ENCODE peak calls at places on chromosomes 13 and 19, in seven cellular contexts. One of them, this sample, is unnamed.

GRCh38 chr13:110244096-110244830 is 62.7 kb downstream of the COL4A1 start:
- DNase-seq in mucosa of gallbladder: no peak
- DNase-seq in choroid plexus epithelial cell: no peak
- DNase-seq in T-helper 9 cell: no peak
- DNase-seq in stimulated activated CD8-positive, alpha-beta memory T cell treated with anti-CD3 and anti-CD28 coated beads, Interleukin-4, amount 100 ng/mL, for 24 hours: no peak
- DNase-seq in AG09309: peak
- DNase-seq in nephron progenitor cell: no peak
- DNase-seq in this sample: no peak

GRCh38 chr13:73767191-73767741 is 366.9 kb downstream of the KLF12 start:
- DNase-seq in mucosa of gallbladder: no peak
- DNase-seq in choroid plexus epithelial cell: peak
- DNase-seq in T-helper 9 cell: no peak
- DNase-seq in stimulated activated CD8-positive, alpha-beta memory T cell treated with anti-CD3 and anti-CD28 coated beads, Interleukin-4, amount 100 ng/mL, for 24 hours: no peak
- DNase-seq in AG09309: no peak
- DNase-seq in nephron progenitor cell: no peak
- DNase-seq in this sample: peak

GRCh38 chr13:113014752-113015745 is 46.0 kb downstream of the MCF2L start:
- DNase-seq in mucosa of gallbladder: no peak
- DNase-seq in choroid plexus epithelial cell: no peak
- DNase-seq in T-helper 9 cell: no peak
- DNase-seq in stimulated activated CD8-positive, alpha-beta memory T cell treated with anti-CD3 and anti-CD28 coated beads, Interleukin-4, amount 100 ng/mL, for 24 hours: no peak
- DNase-seq in AG09309: no peak
- DNase-seq in nephron progenitor cell: no peak
- DNase-seq in this sample: no peak

GRCh38 chr13:100158569-100158968 is 69.7 kb downstream of the PCCA start:
- DNase-seq in mucosa of gallbladder: no peak
- DNase-seq in choroid plexus epithelial cell: no peak
- DNase-seq in T-helper 9 cell: no peak
- DNase-seq in stimulated activated CD8-positive, alpha-beta memory T cell treated with anti-CD3 and anti-CD28 coated beads, Interleukin-4, amount 100 ng/mL, for 24 hours: no peak
- DNase-seq in AG09309: no peak
- DNase-seq in nephron progenitor cell: no peak
- DNase-seq in this sample: no peak

GRCh38 chr13:46183018-46183940 is 1.3 kb upstream of the LCP1 start:
- DNase-seq in mucosa of gallbladder: no peak
- DNase-seq in choroid plexus epithelial cell: no peak
- DNase-seq in T-helper 9 cell: no peak
- DNase-seq in stimulated activated CD8-positive, alpha-beta memory T cell treated with anti-CD3 and anti-CD28 coated beads, Interleukin-4, amount 100 ng/mL, for 24 hours: no peak
- DNase-seq in AG09309: no peak
- DNase-seq in nephron progenitor cell: no peak
- DNase-seq in this sample: no peak

GRCh38 chr13:73937420-73937819 is 196.8 kb downstream of the KLF12 start:
- DNase-seq in mucosa of gallbladder: no peak
- DNase-seq in choroid plexus epithelial cell: no peak
- DNase-seq in T-helper 9 cell: no peak
- DNase-seq in stimulated activated CD8-positive, alpha-beta memory T cell treated with anti-CD3 and anti-CD28 coated beads, Interleukin-4, amount 100 ng/mL, for 24 hours: no peak
- DNase-seq in AG09309: no peak
- DNase-seq in nephron progenitor cell: no peak
- DNase-seq in this sample: no peak

GRCh38 chr19:57231686-57232085 is 863 bp downstream of the AURKC start:
- DNase-seq in mucosa of gallbladder: no peak
- DNase-seq in choroid plexus epithelial cell: no peak
- DNase-seq in T-helper 9 cell: no peak
- DNase-seq in stimulated activated CD8-positive, alpha-beta memory T cell treated with anti-CD3 and anti-CD28 coated beads, Interleukin-4, amount 100 ng/mL, for 24 hours: no peak
- DNase-seq in AG09309: no peak
- DNase-seq in nephron progenitor cell: no peak
- DNase-seq in this sample: no peak

GRCh38 chr19:30498707-30499106 is 126.5 kb downstream of the ZNF536 start:
- DNase-seq in mucosa of gallbladder: no peak
- DNase-seq in choroid plexus epithelial cell: no peak
- DNase-seq in T-helper 9 cell: no peak
- DNase-seq in stimulated activated CD8-positive, alpha-beta memory T cell treated with anti-CD3 and anti-CD28 coated beads, Interleukin-4, amount 100 ng/mL, for 24 hours: no peak
- DNase-seq in AG09309: no peak
- DNase-seq in nephron progenitor cell: peak
- DNase-seq in this sample: no peak

GRCh38 chr13:44573790-44574465 is 2.2 kb downstream of the TSC22D1 start:
- DNase-seq in mucosa of gallbladder: no peak
- DNase-seq in choroid plexus epithelial cell: peak
- DNase-seq in T-helper 9 cell: no peak
- DNase-seq in stimulated activated CD8-positive, alpha-beta memory T cell treated with anti-CD3 and anti-CD28 coated beads, Interleukin-4, amount 100 ng/mL, for 24 hours: no peak
- DNase-seq in AG09309: peak
- DNase-seq in nephron progenitor cell: peak
- DNase-seq in this sample: no peak

GRCh38 chr13:69292789-69293425 is 814.7 kb upstream of the ATXN8OS start:
- DNase-seq in mucosa of gallbladder: no peak
- DNase-seq in choroid plexus epithelial cell: no peak
- DNase-seq in T-helper 9 cell: no peak
- DNase-seq in stimulated activated CD8-positive, alpha-beta memory T cell treated with anti-CD3 and anti-CD28 coated beads, Interleukin-4, amount 100 ng/mL, for 24 hours: no peak
- DNase-seq in AG09309: no peak
- DNase-seq in nephron progenitor cell: no peak
- DNase-seq in this sample: no peak

GRCh38 chr13:23440821-23441608 is 7.5 kb upstream of the SACS start:
- DNase-seq in mucosa of gallbladder: no peak
- DNase-seq in choroid plexus epithelial cell: no peak
- DNase-seq in T-helper 9 cell: no peak
- DNase-seq in stimulated activated CD8-positive, alpha-beta memory T cell treated with anti-CD3 and anti-CD28 coated beads, Interleukin-4, amount 100 ng/mL, for 24 hours: no peak
- DNase-seq in AG09309: no peak
- DNase-seq in nephron progenitor cell: no peak
- DNase-seq in this sample: no peak

GRCh38 chr19:10551698-10552301 is 8.1 kb downstream of the ATG4D start:
- DNase-seq in mucosa of gallbladder: no peak
- DNase-seq in choroid plexus epithelial cell: peak
- DNase-seq in T-helper 9 cell: no peak
- DNase-seq in stimulated activated CD8-positive, alpha-beta memory T cell treated with anti-CD3 and anti-CD28 coated beads, Interleukin-4, amount 100 ng/mL, for 24 hours: no peak
- DNase-seq in AG09309: no peak
- DNase-seq in nephron progenitor cell: no peak
- DNase-seq in this sample: peak

GRCh38 chr13:105598551-105598950 is 936.9 kb downstream of the EFNB2 start:
- DNase-seq in mucosa of gallbladder: no peak
- DNase-seq in choroid plexus epithelial cell: peak
- DNase-seq in T-helper 9 cell: no peak
- DNase-seq in stimulated activated CD8-positive, alpha-beta memory T cell treated with anti-CD3 and anti-CD28 coated beads, Interleukin-4, amount 100 ng/mL, for 24 hours: no peak
- DNase-seq in AG09309: peak
- DNase-seq in nephron progenitor cell: no peak
- DNase-seq in this sample: no peak

GRCh38 chr13:49373699-49374098 is 70.2 kb downstream of the CAB39L start:
- DNase-seq in mucosa of gallbladder: no peak
- DNase-seq in choroid plexus epithelial cell: peak
- DNase-seq in T-helper 9 cell: no peak
- DNase-seq in stimulated activated CD8-positive, alpha-beta memory T cell treated with anti-CD3 and anti-CD28 coated beads, Interleukin-4, amount 100 ng/mL, for 24 hours: no peak
- DNase-seq in AG09309: no peak
- DNase-seq in nephron progenitor cell: no peak
- DNase-seq in this sample: no peak

GRCh38 chr19:7456964-7457541 is 31.8 kb downstream of the PEX11G start:
- DNase-seq in mucosa of gallbladder: no peak
- DNase-seq in choroid plexus epithelial cell: no peak
- DNase-seq in T-helper 9 cell: no peak
- DNase-seq in stimulated activated CD8-positive, alpha-beta memory T cell treated with anti-CD3 and anti-CD28 coated beads, Interleukin-4, amount 100 ng/mL, for 24 hours: no peak
- DNase-seq in AG09309: no peak
- DNase-seq in nephron progenitor cell: no peak
- DNase-seq in this sample: no peak

GRCh38 chr13:84616864-84617263 is 734.6 kb upstream of the SLITRK1 start:
- DNase-seq in mucosa of gallbladder: no peak
- DNase-seq in choroid plexus epithelial cell: no peak
- DNase-seq in T-helper 9 cell: no peak
- DNase-seq in stimulated activated CD8-positive, alpha-beta memory T cell treated with anti-CD3 and anti-CD28 coated beads, Interleukin-4, amount 100 ng/mL, for 24 hours: no peak
- DNase-seq in AG09309: no peak
- DNase-seq in nephron progenitor cell: no peak
- DNase-seq in this sample: no peak

GRCh38 chr13:100673831-100674362 is 698 bp downstream of the TMTC4 start:
- DNase-seq in mucosa of gallbladder: peak
- DNase-seq in choroid plexus epithelial cell: peak
- DNase-seq in T-helper 9 cell: peak
- DNase-seq in stimulated activated CD8-positive, alpha-beta memory T cell treated with anti-CD3 and anti-CD28 coated beads, Interleukin-4, amount 100 ng/mL, for 24 hours: peak
- DNase-seq in AG09309: peak
- DNase-seq in nephron progenitor cell: no peak
- DNase-seq in this sample: peak

GRCh38 chr13:35485451-35485850 is 9.0 kb upstream of the MAB21L1 start:
- DNase-seq in mucosa of gallbladder: no peak
- DNase-seq in choroid plexus epithelial cell: no peak
- DNase-seq in T-helper 9 cell: no peak
- DNase-seq in stimulated activated CD8-positive, alpha-beta memory T cell treated with anti-CD3 and anti-CD28 coated beads, Interleukin-4, amount 100 ng/mL, for 24 hours: no peak
- DNase-seq in AG09309: no peak
- DNase-seq in nephron progenitor cell: no peak
- DNase-seq in this sample: peak

GRCh38 chr13:102392810-102393209 is 9.0 kb downstream of the FGF14 start:
- DNase-seq in mucosa of gallbladder: no peak
- DNase-seq in choroid plexus epithelial cell: no peak
- DNase-seq in T-helper 9 cell: no peak
- DNase-seq in stimulated activated CD8-positive, alpha-beta memory T cell treated with anti-CD3 and anti-CD28 coated beads, Interleukin-4, amount 100 ng/mL, for 24 hours: no peak
- DNase-seq in AG09309: no peak
- DNase-seq in nephron progenitor cell: no peak
- DNase-seq in this sample: no peak

GRCh38 chr19:2064788-2065524 is 13.9 kb upstream of the MKNK2 start:
- DNase-seq in mucosa of gallbladder: no peak
- DNase-seq in choroid plexus epithelial cell: no peak
- DNase-seq in T-helper 9 cell: no peak
- DNase-seq in stimulated activated CD8-positive, alpha-beta memory T cell treated with anti-CD3 and anti-CD28 coated beads, Interleukin-4, amount 100 ng/mL, for 24 hours: no peak
- DNase-seq in AG09309: no peak
- DNase-seq in nephron progenitor cell: no peak
- DNase-seq in this sample: no peak

GRCh38 chr13:98856983-98857382 is 104.5 kb upstream of the SLC15A1 start:
- DNase-seq in mucosa of gallbladder: peak
- DNase-seq in choroid plexus epithelial cell: no peak
- DNase-seq in T-helper 9 cell: no peak
- DNase-seq in stimulated activated CD8-positive, alpha-beta memory T cell treated with anti-CD3 and anti-CD28 coated beads, Interleukin-4, amount 100 ng/mL, for 24 hours: no peak
- DNase-seq in AG09309: no peak
- DNase-seq in nephron progenitor cell: no peak
- DNase-seq in this sample: no peak

GRCh38 chr13:38826182-38826813 is 139.4 kb downstream of the FREM2 start:
- DNase-seq in mucosa of gallbladder: no peak
- DNase-seq in choroid plexus epithelial cell: no peak
- DNase-seq in T-helper 9 cell: no peak
- DNase-seq in stimulated activated CD8-positive, alpha-beta memory T cell treated with anti-CD3 and anti-CD28 coated beads, Interleukin-4, amount 100 ng/mL, for 24 hours: no peak
- DNase-seq in AG09309: no peak
- DNase-seq in nephron progenitor cell: no peak
- DNase-seq in this sample: peak